ENCODE peak calls at places on chromosomes 4 and X, in four cellular contexts. J, Q, X and K are unnamed samples.

GRCh38 chr4:87046111-87046510 is 111.3 kb downstream of the AFF1 start:
- DNase-seq in X (no peak), Q (peak), J (no peak), K (no peak)

GRCh38 chrX:100731441-100732281 is at the start of gene SYTL4:
- DNase-seq in Q (no peak), J (no peak), X (no peak), K (peak)

GRCh38 chr4:80931645-80932215 is 98.8 kb upstream of the BMP3 start:
- DNase-seq in X (no peak), Q (no peak), J (no peak), K (no peak)

GRCh38 chr4:108006361-108006760 is 16.7 kb downstream of the HADH start:
- DNase-seq in X (no peak), Q (no peak), J (no peak), K (no peak)

GRCh38 chrX:141220342-141221008 is 21.8 kb downstream of the SPANXC start:
- DNase-seq in J (peak), Q (peak), X (no peak), K (no peak)

GRCh38 chr4:70992354-70992753 is 1.1 kb upstream of the DCK start:
- DNase-seq in X (no peak), J (peak), Q (no peak), K (peak)

GRCh38 chr4:167020410-167020809 is 213.9 kb downstream of the SPOCK3 start:
- DNase-seq in Q (no peak), J (no peak), X (no peak), K (peak)

GRCh38 chr4:52612341-52612740 is 46.8 kb downstream of the USP46 start:
- DNase-seq in X (no peak), J (peak), Q (no peak), K (no peak)

GRCh38 chrX:39519213-39519544 is 578.6 kb downstream of the BCOR start:
- DNase-seq in Q (no peak), J (no peak), X (no peak), K (no peak)

GRCh38 chrX:31547816-31548215 is 476.0 kb upstream of the FTHL17 start:
- DNase-seq in Q (no peak), J (peak), X (no peak), K (no peak)

GRCh38 chr4:122826000-122826595 is 533 bp upstream of the FGF2 start:
- DNase-seq in J (no peak), X (no peak), Q (peak), K (no peak)

GRCh38 chr4:16233569-16234177 is 7.4 kb upstream of the TAPT1 start:
- DNase-seq in X (no peak), J (no peak), Q (no peak), K (no peak)

GRCh38 chrX:264634-265455 is 16.3 kb upstream of the PLCXD1 start:
- DNase-seq in X (no peak), Q (no peak), J (peak), K (no peak)

GRCh38 chrX:24375732-24376131 is 15.3 kb downstream of the SUPT20HL1 start:
- DNase-seq in J (no peak), Q (no peak), X (no peak), K (no peak)

GRCh38 chrX:120334137-120334536 is 22.9 kb upstream of the TMEM255A start:
- DNase-seq in J (no peak), Q (no peak), X (no peak), K (no peak)

GRCh38 chrX:48957477-48957826 is at the start of gene OTUD5:
- DNase-seq in J (no peak), Q (no peak), X (no peak), K (no peak)

GRCh38 chr4:83252782-83253405 is 31.7 kb downstream of the COQ2 start:
- DNase-seq in X (peak), J (peak), Q (peak), K (peak)

GRCh38 chr4:177339794-177340374 is 30.2 kb downstream of the NEIL3 start:
- DNase-seq in Q (peak), J (peak), X (no peak), K (no peak)

GRCh38 chr4:145824469-145824868 is 114.2 kb downstream of the ZNF827 start:
- DNase-seq in X (no peak), J (no peak), Q (no peak), K (peak)
- H4K91ac ChIP-seq in X (no peak), J (no peak), Q (no peak), K (no peak)

GRCh38 chr4:2511645-2512131 is 24.8 kb upstream of the FAM193A start:
- DNase-seq in X (no peak), J (no peak), Q (no peak), K (no peak)

GRCh38 chr4:2510351-2511259 is 25.8 kb upstream of the FAM193A start:
- DNase-seq in Q (no peak), X (no peak), J (no peak), K (no peak)

GRCh38 chr4:2516635-2517034 is 19.8 kb upstream of the FAM193A start:
- DNase-seq in Q (no peak), X (no peak), J (no peak), K (no peak)

GRCh38 chr4:2515835-2516550 is 20.5 kb upstream of the FAM193A start:
- DNase-seq in J (no peak), X (no peak), Q (no peak), K (no peak)

DNA sequence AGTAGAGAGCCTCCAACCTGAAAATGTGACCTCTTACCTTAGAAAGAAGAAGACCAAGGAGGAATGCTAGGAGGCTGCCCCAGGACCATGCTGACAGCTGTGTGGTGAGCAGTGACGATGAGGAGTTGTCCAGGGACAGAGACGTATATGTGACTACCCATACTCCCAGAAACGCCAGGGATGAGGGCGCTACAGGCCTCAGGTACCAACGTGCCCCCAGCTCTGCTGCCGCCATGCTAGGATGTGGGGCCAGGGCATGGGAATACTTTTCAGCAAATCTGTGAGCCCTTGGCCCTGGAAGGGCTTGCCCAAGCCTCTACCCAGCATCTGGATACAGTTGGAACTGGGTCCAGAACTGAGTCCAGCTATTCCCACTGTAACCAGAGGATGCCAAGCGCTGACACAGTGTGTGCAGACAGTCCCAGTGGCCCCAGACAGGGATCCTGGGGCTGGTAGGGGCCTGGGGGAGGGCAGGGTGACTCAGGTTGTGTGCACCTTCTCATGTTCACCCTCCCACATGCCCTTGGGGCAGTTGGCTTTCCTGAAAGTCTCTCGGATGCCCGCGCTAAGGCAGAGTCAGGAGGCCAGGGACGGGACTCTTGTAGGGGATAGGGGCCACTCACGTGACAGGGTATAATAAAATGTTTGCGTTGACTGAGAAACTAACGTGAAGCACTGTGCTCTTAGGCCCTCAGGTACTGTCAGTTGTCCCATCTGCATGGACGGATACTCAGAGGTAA is 23.9 kb upstream of the FAM193A start:
- DNase-seq in J (peak), X (no peak), Q (no peak), K (no peak)
- H4K8ac ChIP-seq in J (no peak), X (no peak), Q (no peak), K (no peak)

GRCh38 chrX:42602136-42602535 is 175.8 kb downstream of the PPP1R2C start:
- DNase-seq in J (peak), X (no peak), Q (no peak), K (no peak)

GRCh38 chrX:42602566-42602965 is 175.4 kb downstream of the PPP1R2C start:
- DNase-seq in Q (no peak), X (no peak), J (no peak), K (no peak)

GRCh38 chrX:42603016-42603415 is 174.9 kb downstream of the PPP1R2C start:
- DNase-seq in J (no peak), X (no peak), Q (no peak), K (no peak)

GRCh38 chrX:42604302-42604701 is 173.7 kb downstream of the PPP1R2C start:
- DNase-seq in Q (no peak), X (no peak), J (no peak), K (no peak)

GRCh38 chrX:42606591-42606990 is 171.4 kb downstream of the PPP1R2C start:
- DNase-seq in X (no peak), J (no peak), Q (no peak), K (no peak)
- H4K91ac ChIP-seq in X (no peak), J (no peak), Q (no peak), K (no peak)

DNA sequence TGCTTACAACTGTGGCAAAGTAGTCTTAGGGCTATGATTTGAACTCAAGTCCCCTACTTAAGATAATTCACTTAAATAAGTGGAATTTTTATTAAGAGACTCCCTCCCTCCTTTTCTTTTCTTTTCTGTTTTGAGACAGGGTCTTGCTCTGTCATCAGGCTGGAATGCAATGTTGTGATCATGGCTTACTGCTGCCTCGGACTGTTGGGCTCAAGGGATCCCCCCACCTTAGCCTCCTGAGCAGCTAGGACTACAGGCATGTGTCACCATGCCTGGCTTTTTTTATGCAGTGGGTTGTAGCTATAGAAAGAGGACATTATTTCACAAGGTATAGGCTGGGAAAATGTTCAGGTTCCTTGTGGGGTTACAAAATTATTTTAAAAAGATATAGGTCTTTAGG is 19.2 kb downstream of the DIAPH2 start:
- DNase-seq in J (no peak), Q (peak), X (no peak), K (no peak)
- H4K8ac ChIP-seq in J (no peak), Q (no peak), X (no peak), K (no peak)

GRCh38 chr4:39181905-39182638 is at the start of gene WDR19:
- DNase-seq in J (peak), X (peak), Q (peak), K (peak)
- H4K91ac ChIP-seq in J (no peak), X (no peak), Q (no peak), K (no peak)

DNA sequence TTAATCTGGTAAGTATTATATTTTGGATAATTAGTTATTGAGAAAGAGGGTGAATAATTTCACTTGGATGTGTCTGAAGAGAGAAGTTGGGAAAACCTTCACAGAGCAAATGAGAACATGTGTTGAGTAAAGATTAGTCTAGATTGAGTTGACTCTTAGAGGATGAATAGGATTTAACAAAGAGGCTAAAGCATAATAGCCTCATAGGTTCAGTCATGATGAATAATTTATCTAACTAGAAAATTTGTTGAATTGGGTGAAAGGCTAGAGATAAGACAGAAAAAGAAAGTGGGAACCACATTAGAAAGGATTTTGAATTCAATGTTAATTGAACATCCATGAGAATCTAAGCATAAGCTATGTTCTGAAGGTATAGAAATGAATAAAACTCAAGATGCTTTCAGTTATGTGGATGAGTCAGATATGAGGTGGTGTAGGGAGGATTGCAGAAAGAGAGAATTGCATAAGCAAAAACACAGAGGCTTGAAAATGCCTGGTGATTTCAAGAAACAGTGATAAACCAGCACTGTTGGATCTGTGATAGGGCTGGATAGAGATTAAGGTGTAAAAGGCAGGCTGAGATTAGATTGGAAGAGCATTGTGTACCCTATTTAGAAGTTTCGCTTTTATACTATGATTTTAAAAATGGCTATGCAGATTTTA is 207.6 kb upstream of the NR3C2 start:
- DNase-seq in Q (peak), J (peak), X (no peak), K (no peak)
- H4K8ac ChIP-seq in Q (no peak), J (no peak), X (no peak), K (no peak)

DNA sequence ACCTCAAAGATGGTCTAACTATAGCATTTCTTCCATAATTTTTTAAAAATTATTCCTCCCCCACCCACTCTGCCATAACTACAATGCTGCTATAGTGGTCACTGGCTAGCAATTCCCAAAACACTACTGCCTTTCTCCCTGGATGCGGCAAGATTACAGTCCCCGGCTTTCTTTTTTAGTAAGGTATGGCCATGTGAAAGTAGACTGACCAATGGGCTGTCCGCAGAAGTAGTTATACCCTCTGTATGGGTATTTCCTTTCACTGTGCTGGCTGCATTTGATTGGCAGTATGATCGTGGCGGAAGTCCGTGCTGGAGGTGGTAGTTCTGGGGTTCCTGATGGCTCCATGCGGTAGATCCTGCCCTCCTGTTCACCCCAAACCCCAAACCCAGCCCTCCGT is 166.0 kb downstream of the FBXO8 start:
- DNase-seq in J (no peak), X (no peak), Q (no peak), K (no peak)
- H4K91ac ChIP-seq in J (no peak), X (no peak), Q (no peak), K (no peak)